ENCODE peak calls at places on chromosomes 1 and 21, in five cellular contexts. N is stomach, E is H1, R is tibial nerve, W is transverse colon. Y is an unnamed sample.

GRCh38 chr1:117017648-117018047 is 16.1 kb downstream of the CD101 start:
- DNase-seq in N (no peak), W (no peak), E (no peak), R (no peak), Y (no peak)

GRCh38 chr1:190679444-190679843 is 201.8 kb upstream of the BRINP3 start:
- DNase-seq in W (no peak), N (no peak), R (no peak), E (no peak), Y (no peak)

GRCh38 chr1:101131239-101131924 is 105.4 kb upstream of the S1PR1 start:
- DNase-seq in W (no peak), E (no peak), N (no peak), R (no peak), Y (no peak)

GRCh38 chr21:45262616-45263015 is 25.1 kb downstream of the POFUT2 start:
- DNase-seq in N (peak; percentile 26), W (peak; percentile 74), E (no peak), R (no peak), Y (no peak)

GRCh38 chr1:226548281-226549093 is at the start of gene STUM:
- DNase-seq in W (peak; percentile 29), N (peak; percentile 42), E (no peak), R (no peak), Y (no peak)

GRCh38 chr1:182235604-182235951 is 156.0 kb downstream of the GLUL start:
- DNase-seq in W (no peak), E (no peak), R (no peak), N (no peak), Y (no peak)

GRCh38 chr1:16184557-16185303 is 27.7 kb downstream of the ARHGEF19 start:
- DNase-seq in W (no peak), R (no peak), E (no peak), N (no peak), Y (no peak)

GRCh38 chr1:171865106-171865505 is 23.8 kb downstream of the DNM3 start:
- DNase-seq in N (no peak), W (no peak), R (no peak), E (no peak), Y (no peak)

GRCh38 chr1:150551784-150552691 is 2.8 kb downstream of the ADAMTSL4 start:
- DNase-seq in N (peak; percentile 65), W (peak; percentile 78), E (no peak), R (peak; percentile 88), Y (peak; percentile 87)

GRCh38 chr21:38798481-38798882 is 7.2 kb upstream of the ETS2 start:
- DNase-seq in E (no peak), W (peak; percentile 84), R (no peak), N (peak; percentile 69), Y (no peak)

GRCh38 chr1:216531308-216532239 is 108.3 kb upstream of the USH2A start:
- DNase-seq in N (no peak), E (no peak), R (no peak), W (no peak), Y (no peak)

GRCh38 chr1:172531412-172531811 is 1.5 kb upstream of the SUCO start:
- DNase-seq in R (no peak), E (no peak), W (no peak), N (no peak), Y (no peak)

GRCh38 chr1:116711061-116711582 is 43.1 kb upstream of the CD2 start:
- DNase-seq in R (no peak), E (no peak), W (no peak), N (no peak), Y (no peak)

GRCh38 chr1:159908255-159908905 is 8.4 kb upstream of the CFAP45 start:
- DNase-seq in E (no peak), N (no peak), W (no peak), R (no peak), Y (no peak)

GRCh38 chr1:1347663-1348419 is 1.4 kb downstream of the DVL1 start:
- DNase-seq in N (peak; percentile 77), R (no peak), W (peak; percentile 82), E (no peak), Y (peak; percentile 76)

GRCh38 chr1:218585565-218586184 is 240.5 kb downstream of the TGFB2 start:
- DNase-seq in N (no peak), W (no peak), R (no peak), E (peak; percentile 57), Y (no peak)

GRCh38 chr1:113835686-113836290 is 23.5 kb upstream of the RSBN1 start:
- DNase-seq in N (no peak), R (peak; percentile 27), E (no peak), W (no peak), Y (no peak)

GRCh38 chr1:97071163-97071562 is 349.6 kb downstream of the PTBP2 start:
- DNase-seq in N (no peak), W (no peak), E (no peak), R (no peak), Y (no peak)

GRCh38 chr1:36652011-36652410 is 169.3 kb upstream of the CSF3R start:
- DNase-seq in R (no peak), N (no peak), E (no peak), W (no peak), Y (no peak)

GRCh38 chr1:191851799-191852595 is 306.3 kb upstream of the RGS18 start:
- DNase-seq in R (no peak), N (no peak), E (no peak), W (no peak), Y (no peak)

GRCh38 chr1:232982238-232982944 is 32.0 kb downstream of the NTPCR start:
- DNase-seq in E (no peak), R (no peak), W (no peak), N (peak; percentile 60), Y (no peak)

GRCh38 chr1:205003358-205004145 is 39.5 kb upstream of the CNTN2 start:
- DNase-seq in W (no peak), E (no peak), N (no peak), R (no peak), Y (no peak)

GRCh38 chr1:222887127-222887461 is 72.3 kb downstream of the DISP1 start:
- DNase-seq in E (no peak), R (no peak), N (no peak), W (no peak), Y (no peak)

GRCh38 chr21:32569261-32570230 is 15.8 kb downstream of the TCP10L start:
- DNase-seq in E (peak; percentile 50), R (peak; percentile 85), W (peak; percentile 83), N (peak; percentile 78), Y (peak; percentile 92)

GRCh38 chr1:197770243-197770642 is 5.0 kb downstream of the DENND1B start:
- DNase-seq in N (no peak), E (no peak), R (no peak), W (no peak), Y (no peak)

GRCh38 chr1:1862905-1863547 is 27.9 kb downstream of the GNB1 start:
- DNase-seq in R (no peak), W (no peak), E (no peak), N (no peak), Y (no peak)

GRCh38 chr1:227894831-227895451 is 52.8 kb downstream of the WNT9A start:
- DNase-seq in R (no peak), N (peak; percentile 15), W (peak; percentile 1), E (no peak), Y (no peak)

GRCh38 chr1:61907102-61907501 is 164.8 kb downstream of the PATJ start:
- DNase-seq in N (no peak), E (no peak), W (no peak), R (no peak), Y (no peak)

GRCh38 chr1:232784794-232785193 is 20.4 kb upstream of the MAP10 start:
- DNase-seq in N (no peak), E (no peak), R (no peak), W (no peak), Y (no peak)

GRCh38 chr1:32521165-32521564 is 18.1 kb upstream of the ZBTB8A start:
- DNase-seq in W (no peak), E (no peak), N (no peak), R (no peak), Y (no peak)

GRCh38 chr1:155070721-155071556 is 7.4 kb downstream of the EFNA4 start:
- DNase-seq in N (peak; percentile 83), E (no peak), W (peak; percentile 90), R (peak; percentile 45), Y (peak; percentile 83)

GRCh38 chr1:1950940-1951339 is 31.9 kb upstream of the TMEM52 start:
- DNase-seq in R (no peak), W (no peak), N (no peak), E (no peak), Y (no peak)

GRCh38 chr1:235319255-235319654 is 8.7 kb downstream of the ARID4B start:
- DNase-seq in R (no peak), E (no peak), W (no peak), N (no peak), Y (no peak)
- TF ChIP-seq EP300 in R (no peak), E (no peak), W (no peak), N (no peak), Y (no peak)

GRCh38 chr1:63486679-63487078 is 36.3 kb downstream of the ITGB3BP start:
- DNase-seq in W (no peak), R (no peak), E (no peak), N (no peak), Y (no peak)

DNA sequence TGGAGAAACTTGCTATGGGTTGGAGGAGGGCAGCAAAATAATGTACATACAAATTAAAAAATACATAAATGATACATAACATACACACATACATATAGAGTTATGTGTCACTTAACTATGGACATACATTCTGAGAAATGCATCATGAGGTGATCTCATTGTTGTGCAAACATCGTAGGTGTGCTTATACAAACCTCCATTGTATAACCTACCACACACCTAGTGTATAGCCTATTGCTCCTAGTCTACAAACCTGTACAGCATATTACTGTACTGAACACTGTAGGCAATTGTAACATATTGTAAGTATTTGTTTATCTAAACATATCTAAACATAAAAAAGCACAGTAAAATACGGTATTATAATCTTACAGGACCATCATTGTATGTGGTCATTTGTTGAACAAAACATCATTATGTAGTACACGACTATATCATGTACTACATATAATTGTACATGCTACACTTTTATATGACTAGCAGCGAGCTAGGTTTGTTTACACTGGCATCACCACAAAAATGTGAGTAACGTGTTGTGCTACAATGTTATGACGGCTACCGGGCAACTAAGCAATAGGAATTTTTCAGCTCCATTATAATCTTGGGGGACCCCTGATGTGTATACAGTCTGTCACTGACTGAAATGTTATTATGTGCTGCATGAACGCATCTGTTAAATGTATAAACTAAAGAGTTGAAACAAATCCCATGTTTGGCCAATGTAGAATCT is 35.5 kb downstream of the ITGB3BP start:
- DNase-seq in W (no peak), E (no peak), R (no peak), N (no peak), Y (no peak)
- H3K27ac ChIP-seq in W (no peak overlapping the region), E (no peak overlapping the region), R (no peak overlapping the region), N (no peak overlapping the region), Y (no peak overlapping the region)

GRCh38 chr1:153545067-153546055 is at the start of gene S100A4:
- DNase-seq in N (peak; percentile 97), E (no peak), W (peak; percentile 97), R (peak; percentile 94), Y (peak; percentile 97)
- TF ChIP-seq EP300 in N (no peak), E (peak; percentile 31), W (no peak), R (peak; percentile 85), Y (no peak)

DNA sequence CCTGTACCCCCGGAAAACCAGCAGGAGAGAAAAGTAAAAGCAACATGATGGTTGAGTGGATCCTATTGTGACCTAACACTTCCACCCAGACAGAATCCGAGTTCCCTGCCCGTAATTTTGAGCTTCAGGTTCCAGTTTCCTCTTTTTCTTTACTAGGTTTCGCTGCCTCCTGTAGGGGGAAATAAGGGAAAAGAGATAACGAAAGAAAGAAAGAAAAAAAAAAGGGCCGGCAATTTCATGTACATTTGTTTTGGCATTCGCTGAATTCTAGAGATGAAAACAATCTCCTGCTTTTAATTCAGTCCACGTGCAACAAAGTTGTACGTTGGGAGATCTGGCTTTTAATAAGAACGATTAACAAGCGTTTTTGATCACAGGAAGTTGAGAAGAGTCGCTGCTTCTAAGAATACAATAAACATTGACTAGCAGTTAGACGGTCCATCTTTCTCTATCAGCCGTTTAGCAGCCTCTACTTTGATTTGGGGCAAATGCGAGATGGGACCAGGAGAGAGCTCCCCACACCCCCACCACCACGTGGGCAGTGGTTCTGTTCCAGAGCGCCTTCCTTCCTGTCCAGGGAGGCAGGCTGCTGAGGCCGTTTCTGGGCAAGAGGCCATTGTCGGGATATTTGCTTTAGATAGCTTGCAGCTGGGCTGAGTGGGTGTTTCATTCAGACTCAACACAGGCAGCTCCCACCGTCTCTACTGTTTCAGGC is 155.9 kb upstream of the RUNX1 start:
- DNase-seq in R (no peak), E (no peak), W (peak; percentile 47), N (peak; percentile 90), Y (peak; percentile 58)
- H3K27ac ChIP-seq in R (peak overlapping the region; percentile 6), E (no peak overlapping the region), W (peak overlapping the region; percentile 70), N (peak overlapping the region; percentile 80), Y (peak overlapping the region; percentile 71)